ENCODE peak calls at places on chromosomes 12 and 14, in six cellular contexts. A is RWPE1; V is nephron progenitor cell; Q is bronchial epithelial cell; O is activated CD8-positive, alpha-beta T cell treated with anti-CD3 and anti-CD28 coated beads for 36 hours; K is OCI-LY7. D is an unnamed sample.

GRCh38 chr12:71607494-71608330 is 55.9 kb downstream of the ZFC3H1 start:
- DNase-seq in A (no peak), V (no peak), Q (no peak), O (no peak), K (no peak), D (no peak)

GRCh38 chr12:20646239-20646827 is 48.8 kb upstream of the SLCO1C1 start:
- DNase-seq in A (peak), V (no peak), Q (peak), O (no peak), K (peak), D (no peak)

GRCh38 chr12:126443977-126444376 is 1378.7 kb downstream of the AACS start:
- DNase-seq in A (no peak), V (no peak), Q (no peak), O (no peak), K (no peak), D (no peak)

GRCh38 chr14:39085933-39086332 is 17.1 kb downstream of the SEC23A start:
- DNase-seq in A (no peak), V (no peak), Q (no peak), O (no peak), K (no peak), D (no peak)

GRCh38 chr14:58770501-58770982 is 132.8 kb downstream of the DACT1 start:
- DNase-seq in A (no peak), V (no peak), Q (no peak), O (no peak), K (no peak), D (no peak)

GRCh38 chr14:44448816-44449411 is 58.2 kb downstream of the FSCB start:
- DNase-seq in A (no peak), V (no peak), Q (no peak), O (no peak), K (no peak), D (no peak)

GRCh38 chr12:124419292-124420040 is 124.6 kb downstream of the RFLNA start:
- DNase-seq in A (no peak), V (no peak), Q (no peak), O (no peak), K (no peak), D (no peak)

GRCh38 chr14:87873741-87874140 is 119.2 kb downstream of the GALC start:
- DNase-seq in A (no peak), V (no peak), Q (peak), O (no peak), K (no peak), D (no peak)

GRCh38 chr12:102816816-102817434 is 100.1 kb downstream of the PAH start:
- DNase-seq in A (peak), V (peak), Q (peak), O (no peak), K (peak), D (no peak)

GRCh38 chr12:108633534-108634224 is at the start of gene SELPLG:
- DNase-seq in A (no peak), V (no peak), Q (no peak), O (peak), K (peak), D (no peak)

GRCh38 chr12:92503977-92504966 is 198.5 kb upstream of the PLEKHG7 start:
- DNase-seq in A (no peak), V (no peak), Q (no peak), O (no peak), K (no peak), D (no peak)

GRCh38 chr12:110245278-110245868 is 35.7 kb upstream of the ATP2A2 start:
- DNase-seq in A (no peak), V (no peak), Q (no peak), O (peak), K (peak), D (peak)

GRCh38 chr12:52521175-52521574 is 981 bp upstream of the KRT5 start:
- DNase-seq in A (peak), V (no peak), Q (peak), O (no peak), K (no peak), D (no peak)

GRCh38 chr12:116692605-116693004 is 45.3 kb downstream of the SPRING1 start:
- DNase-seq in A (no peak), V (no peak), Q (no peak), O (no peak), K (no peak), D (no peak)

GRCh38 chr12:66508025-66508424 is 170.9 kb downstream of the GRIP1 start:
- DNase-seq in A (peak), V (no peak), Q (peak), O (no peak), K (no peak), D (no peak)

GRCh38 chr14:23358042-23358441 is 5.4 kb upstream of the SLC22A17 start:
- DNase-seq in A (no peak), V (no peak), Q (no peak), O (no peak), K (no peak), D (no peak)

GRCh38 chr12:95380997-95381786 is 92.8 kb upstream of the METAP2 start:
- DNase-seq in A (no peak), V (no peak), Q (no peak), O (no peak), K (no peak), D (no peak)

GRCh38 chr12:47997321-47997720 is 7.0 kb downstream of the COL2A1 start:
- DNase-seq in A (no peak), V (no peak), Q (no peak), O (no peak), K (no peak), D (no peak)

GRCh38 chr12:80864046-80864735 is 73.5 kb downstream of the LIN7A start:
- DNase-seq in A (no peak), V (no peak), Q (no peak), O (no peak), K (no peak), D (no peak)

GRCh38 chr12:78421011-78421410 is 443.6 kb upstream of the SYT1 start:
- DNase-seq in A (no peak), V (no peak), Q (no peak), O (no peak), K (no peak), D (no peak)

GRCh38 chr14:59969319-59969718 is 49.4 kb downstream of the LRRC9 start:
- DNase-seq in A (peak), V (no peak), Q (peak), O (no peak), K (no peak), D (no peak)

GRCh38 chr12:48781750-48782456 is 7.0 kb downstream of the ADCY6 start:
- DNase-seq in A (no peak), V (no peak), Q (no peak), O (no peak), K (no peak), D (no peak)

GRCh38 chr12:54689984-54690383 is 41.8 kb upstream of the DCD start:
- DNase-seq in A (no peak), V (no peak), Q (no peak), O (no peak), K (no peak), D (no peak)

GRCh38 chr12:12976366-12976765 is 23.7 kb downstream of the HEBP1 start:
- DNase-seq in A (peak), V (no peak), Q (peak), O (no peak), K (no peak), D (no peak)

GRCh38 chr12:3333991-3334391 is 157.0 kb upstream of the PRMT8 start:
- DNase-seq in A (no peak), V (no peak), Q (no peak), O (no peak), K (no peak), D (no peak)

GRCh38 chr12:113065126-113066007 is 8.8 kb downstream of the DTX1 start:
- DNase-seq in A (peak), V (peak), Q (no peak), O (no peak), K (peak), D (no peak)

GRCh38 chr12:6360578-6361490 is 14.5 kb downstream of the SCNN1A start:
- DNase-seq in A (no peak), V (no peak), Q (no peak), O (no peak), K (peak), D (no peak)

GRCh38 chr12:128381961-128382360 is 115.0 kb downstream of the TMEM132C start:
- DNase-seq in A (no peak), V (no peak), Q (no peak), O (no peak), K (no peak), D (no peak)

GRCh38 chr12:75632452-75632851 is 121.0 kb upstream of the KRR1 start:
- DNase-seq in A (no peak), V (no peak), Q (peak), O (no peak), K (no peak), D (no peak)

GRCh38 chr12:51547606-51548005 is 43.4 kb upstream of the SCN8A start:
- DNase-seq in A (no peak), V (no peak), Q (no peak), O (no peak), K (no peak), D (no peak)

GRCh38 chr14:75279739-75280447 is 1.3 kb downstream of the FOS start:
- DNase-seq in A (no peak), V (peak), Q (no peak), O (no peak), K (no peak), D (peak)

GRCh38 chr14:75277000-75277795 is 1.4 kb upstream of the FOS start:
- DNase-seq in A (peak), V (peak), Q (peak), O (peak), K (no peak), D (peak)

GRCh38 chr14:75279153-75279738 is 618 bp downstream of the FOS start:
- DNase-seq in A (peak), V (peak), Q (no peak), O (peak), K (no peak), D (peak)

GRCh38 chr14:75277796-75278421 is 719 bp upstream of the FOS start:
- DNase-seq in A (peak), V (no peak), Q (peak), O (no peak), K (no peak), D (no peak)

GRCh38 chr14:75278422-75279152 is at the start of gene FOS:
- DNase-seq in A (peak), V (peak), Q (peak), O (peak), K (peak), D (peak)
- TF ChIP-seq CTCF in A (no peak), V (no peak), Q (no peak), O (no peak), K (no peak), D (no peak)

GRCh38 chr12:26843306-26843705 is 10.3 kb upstream of the ITPR2 start:
- DNase-seq in A (no peak), V (no peak), Q (no peak), O (no peak), K (no peak), D (no peak)

GRCh38 chr12:26839551-26839950 is 6.6 kb upstream of the ITPR2 start:
- DNase-seq in A (no peak), V (no peak), Q (no peak), O (no peak), K (no peak), D (no peak)

GRCh38 chr12:26838888-26839416 is 6.0 kb upstream of the ITPR2 start:
- DNase-seq in A (no peak), V (no peak), Q (no peak), O (no peak), K (no peak), D (no peak)

GRCh38 chr12:26845057-26845666 is 12.2 kb upstream of the ITPR2 start:
- DNase-seq in A (no peak), V (peak), Q (no peak), O (peak), K (no peak), D (peak)

DNA sequence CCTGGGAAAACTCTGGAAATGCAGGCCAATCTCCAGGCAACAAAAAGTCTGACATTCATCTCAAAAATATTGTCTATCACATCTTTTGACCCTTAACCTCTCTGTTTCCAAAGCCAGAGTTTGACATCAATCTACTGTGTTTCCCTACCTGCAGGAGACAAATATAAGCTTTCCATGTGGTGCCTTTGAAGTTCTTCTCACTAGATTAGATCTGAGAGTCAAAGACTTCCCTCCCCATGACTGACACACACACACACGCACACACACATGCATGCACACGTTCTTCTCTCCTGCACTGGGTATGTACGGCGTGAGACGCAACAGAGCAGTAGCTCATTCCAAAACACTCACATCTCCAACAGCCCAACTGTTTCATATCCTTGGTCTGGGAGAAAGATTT is 8.1 kb upstream of the ITPR2 start:
- DNase-seq in A (no peak), V (no peak), Q (no peak), O (peak), K (no peak), D (no peak)
- TF ChIP-seq CTCF in A (no peak), V (no peak), Q (no peak), O (no peak), K (no peak), D (no peak)

GRCh38 chr14:66507722-66508546 is at the start of gene GPHN:
- DNase-seq in A (peak), V (peak), Q (peak), O (peak), K (no peak), D (peak)
- TF ChIP-seq CTCF in A (no peak), V (no peak), Q (peak), O (no peak), K (no peak), D (no peak)

DNA sequence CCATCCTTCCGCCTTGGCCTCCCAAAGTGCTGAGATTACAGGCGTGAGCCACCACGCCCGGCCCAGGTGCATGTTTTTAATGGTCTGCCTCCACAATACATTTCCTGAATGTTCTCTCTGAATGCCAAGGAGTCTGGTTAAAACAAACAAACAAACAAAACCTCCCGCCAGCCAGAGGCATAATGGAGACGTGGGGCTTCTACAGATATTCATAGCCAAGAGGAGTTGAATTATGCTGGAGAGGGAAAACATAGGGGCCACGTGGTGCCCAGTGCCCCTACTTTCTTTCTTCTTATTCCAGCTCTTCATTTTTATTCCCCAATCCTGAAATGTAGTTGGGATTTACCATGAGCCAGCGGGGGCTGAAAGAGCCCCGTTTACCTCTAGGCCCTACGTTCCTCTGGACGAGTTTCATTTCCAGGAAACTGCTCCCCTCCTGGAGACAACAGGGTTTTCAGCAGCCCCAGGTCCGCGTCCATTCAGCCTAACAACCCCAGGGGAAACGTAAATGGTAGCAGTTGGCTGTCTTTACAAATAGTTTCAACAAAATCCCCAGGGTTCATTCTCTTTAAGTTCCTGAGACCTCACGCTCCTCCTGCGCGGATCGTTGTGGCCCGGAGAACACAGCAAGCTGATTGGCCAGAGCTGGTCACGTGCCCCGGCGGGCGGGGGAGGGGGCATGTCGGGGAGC is 108.5 kb upstream of the ESRRB start:
- DNase-seq in A (peak), V (peak), Q (peak), O (peak), K (no peak), D (peak)
- TF ChIP-seq CTCF in A (no peak), V (no peak), Q (peak), O (no peak), K (no peak), D (no peak)

GRCh38 chr14:53389207-53389606 is 236.1 kb upstream of the DDHD1 start:
- DNase-seq in A (no peak), V (no peak), Q (peak), O (no peak), K (no peak), D (no peak)
- TF ChIP-seq CTCF in A (no peak), V (no peak), Q (no peak), O (no peak), K (no peak), D (no peak)

GRCh38 chr12:4353785-4354208 is 25.7 kb downstream of the FGF23 start:
- DNase-seq in A (peak), V (peak), Q (peak), O (peak), K (peak), D (no peak)
- TF ChIP-seq CTCF in A (peak), V (peak), Q (peak), O (peak), K (peak), D (peak)

DNA sequence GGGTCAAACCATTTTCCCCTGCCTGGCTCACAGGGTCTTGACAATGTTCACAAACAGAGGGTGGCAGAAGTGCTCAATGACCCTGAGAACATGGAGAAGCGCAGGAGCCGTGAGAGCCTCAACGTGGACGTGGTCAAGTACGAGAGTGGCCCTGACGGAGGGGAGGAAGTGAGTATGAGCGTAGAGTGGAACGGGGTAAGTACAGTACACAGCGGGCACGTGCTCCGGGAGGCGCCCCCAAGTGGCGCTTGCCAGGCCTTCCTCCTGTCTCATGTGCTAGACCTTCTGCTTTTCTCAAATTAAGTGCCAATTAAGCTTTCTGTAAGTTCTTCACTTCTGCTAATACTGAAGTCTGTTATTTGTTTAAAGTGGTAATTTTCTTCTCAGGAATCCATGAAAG is 35.9 kb downstream of the XRCC3 start:
- DNase-seq in A (no peak), V (no peak), Q (no peak), O (peak), K (peak), D (no peak)
- TF ChIP-seq CTCF in A (peak), V (peak), Q (peak), O (peak), K (peak), D (peak)

GRCh38 chr12:165862-166368 is 48.0 kb downstream of the SLC6A12 start:
- DNase-seq in A (no peak), V (no peak), Q (no peak), O (no peak), K (no peak), D (no peak)
- TF ChIP-seq CTCF in A (no peak), V (no peak), Q (no peak), O (no peak), K (no peak), D (no peak)

DNA sequence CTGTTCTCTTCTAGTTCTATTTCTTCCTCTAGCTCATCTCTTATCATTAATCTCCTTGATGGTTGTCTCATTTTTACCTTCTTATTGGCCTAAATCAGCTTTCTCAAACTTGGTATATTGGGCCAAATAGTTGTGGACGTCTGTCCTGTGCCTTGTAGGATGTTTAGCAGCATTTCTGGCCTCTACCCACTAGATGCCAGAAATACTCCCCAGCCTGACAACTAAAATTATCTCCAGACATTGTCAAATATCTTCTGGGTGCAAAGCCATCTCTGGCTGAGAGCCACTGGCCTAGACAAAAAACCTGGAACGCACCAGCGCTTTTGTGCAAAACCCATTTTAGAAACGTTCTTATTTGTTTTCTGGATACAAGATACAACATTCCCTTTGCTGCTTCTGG is 38.8 kb upstream of the LRRC10 start:
- DNase-seq in A (no peak), V (no peak), Q (no peak), O (no peak), K (no peak), D (no peak)
- TF ChIP-seq CTCF in A (no peak), V (no peak), Q (no peak), O (no peak), K (no peak), D (no peak)

DNA sequence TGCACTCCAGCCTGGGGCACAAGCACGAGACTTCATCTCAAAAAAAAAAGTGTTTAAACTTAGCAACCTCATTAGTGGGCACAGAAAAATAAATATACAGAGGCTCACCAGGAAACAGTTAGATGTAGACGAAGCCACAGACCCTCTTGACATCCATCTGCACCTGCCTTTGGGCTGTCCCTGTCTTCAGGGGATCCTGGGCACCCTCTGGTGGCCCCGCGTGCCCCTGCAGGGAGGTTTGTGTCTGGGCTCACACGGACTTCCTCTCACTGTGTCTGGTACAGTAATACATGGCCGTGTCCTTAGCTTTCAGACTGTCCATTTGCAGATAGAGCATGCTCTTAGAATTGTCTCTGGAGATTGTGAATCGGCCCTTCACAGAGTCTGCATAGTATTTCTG is 916.5 kb downstream of the TMEM121 start:
- DNase-seq in A (no peak), V (no peak), Q (no peak), O (no peak), K (peak), D (no peak)
- TF ChIP-seq CTCF in A (no peak), V (no peak), Q (no peak), O (no peak), K (peak), D (no peak)